ENCODE peak calls at places on chromosomes 4 and X, in ten cellular contexts. H is stimulated activated CD8-positive, alpha-beta memory T cell treated with anti-CD3 and anti-CD28 coated beads, Interleukin-7, amount 100 ng/mL, for 1 hour; E is T-helper 2 cell; D is stimulated activated naive CD8-positive, alpha-beta T cell treated with anti-CD3 and anti-CD28 coated beads, Interleukin-15, Interleukin-2, amounts not matched to agents 100 U/mL and 50 U/mL, for 24 hours; P is transverse colon; X is cerebellar cortex; I is A549; L is left colon; O is Calu3; S is stomach. A is an unnamed sample.

GRCh38 chr4:98662055-98662453 is 3.6 kb upstream of the TSPAN5 start:
- DNase-seq in H (no peak), E (no peak), D (no peak), P (no peak), X (no peak), I (no peak), L (no peak), O (no peak), S (no peak), A (no peak)

GRCh38 chr4:7827566-7827965 is 112.1 kb downstream of the AFAP1 start:
- DNase-seq in H (no peak), E (no peak), D (no peak), P (no peak), X (no peak), I (no peak), L (no peak), O (no peak), S (no peak), A (no peak)

GRCh38 chr4:26909369-26909768 is 48.7 kb downstream of the STIM2 start:
- DNase-seq in H (no peak), E (no peak), D (no peak), P (no peak), X (no peak), I (no peak), L (no peak), O (no peak), S (no peak), A (no peak)

GRCh38 chrX:25597561-25597960 is 540.6 kb upstream of the MAGEB18 start:
- DNase-seq in H (no peak), E (no peak), D (no peak), P (no peak), X (no peak), I (no peak), L (no peak), O (no peak), S (no peak), A (no peak)

GRCh38 chr4:53019485-53020382 is 157.6 kb downstream of the RASL11B start:
- DNase-seq in H (no peak), E (no peak), D (no peak), P (no peak), X (no peak), I (peak), L (no peak), O (no peak), S (no peak), A (no peak)

GRCh38 chr4:55183926-55184599 is 58.7 kb upstream of the KDR start:
- DNase-seq in H (no peak), E (no peak), D (no peak), P (no peak), X (no peak), I (peak), L (no peak), O (peak), S (peak), A (peak)

GRCh38 chr4:26197018-26197779 is 123.6 kb upstream of the RBPJ start:
- DNase-seq in H (peak), E (peak), D (peak), P (peak), X (no peak), I (peak), L (no peak), O (peak), S (peak), A (no peak)

GRCh38 chr4:123919576-123920098 is 523.0 kb downstream of the SPRY1 start:
- DNase-seq in H (no peak), E (no peak), D (no peak), P (no peak), X (no peak), I (no peak), L (no peak), O (no peak), S (no peak), A (no peak)

GRCh38 chrX:2642791-2643190 is 48.3 kb upstream of the CD99 start:
- DNase-seq in H (no peak), E (no peak), D (no peak), P (no peak), X (no peak), I (no peak), L (no peak), O (no peak), S (no peak), A (no peak)

GRCh38 chr4:3200423-3201090 is 48.4 kb upstream of the MSANTD1 start:
- DNase-seq in H (no peak), E (no peak), D (no peak), P (no peak), X (no peak), I (no peak), L (no peak), O (no peak), S (no peak), A (no peak)

GRCh38 chr4:17511950-17512795 is at the start of gene QDPR:
- DNase-seq in H (peak), E (peak), D (peak), P (peak), X (peak), I (peak), L (peak), O (peak), S (peak), A (no peak)

GRCh38 chr4:181150173-181150572 is 1093.0 kb upstream of the TENM3 start:
- DNase-seq in H (no peak), E (no peak), D (no peak), P (no peak), X (peak), I (no peak), L (no peak), O (no peak), S (no peak), A (no peak)

GRCh38 chr4:158170691-158171455 is 2.0 kb downstream of the GASK1B start:
- DNase-seq in H (no peak), E (no peak), D (peak), P (peak), X (peak), I (no peak), L (peak), O (peak), S (no peak), A (peak)

GRCh38 chr4:114384629-114385028 is 214.0 kb upstream of the UGT8 start:
- DNase-seq in H (no peak), E (no peak), D (no peak), P (no peak), X (peak), I (peak), L (no peak), O (peak), S (no peak), A (no peak)

GRCh38 chr4:16253127-16253960 is 27.1 kb upstream of the TAPT1 start:
- DNase-seq in H (no peak), E (no peak), D (no peak), P (no peak), X (no peak), I (peak), L (no peak), O (no peak), S (no peak), A (peak)

GRCh38 chr4:2042207-2042946 is 16.8 kb upstream of the NAT8L start:
- DNase-seq in H (no peak), E (no peak), D (peak), P (peak), X (no peak), I (no peak), L (peak), O (peak), S (peak), A (no peak)

GRCh38 chrX:72050011-72050410 is 81.7 kb downstream of the RTL5 start:
- DNase-seq in H (no peak), E (no peak), D (no peak), P (no peak), X (peak), I (no peak), L (no peak), O (no peak), S (no peak), A (no peak)

GRCh38 chrX:3268804-3269203 is 77.6 kb downstream of the MXRA5 start:
- DNase-seq in H (no peak), E (no peak), D (no peak), P (no peak), X (no peak), I (no peak), L (no peak), O (no peak), S (no peak), A (peak)

GRCh38 chr4:46922205-46922604 is 13.2 kb upstream of the COX7B2 start:
- DNase-seq in H (no peak), E (no peak), D (no peak), P (no peak), X (no peak), I (no peak), L (no peak), O (no peak), S (no peak), A (no peak)

GRCh38 chr4:108109997-108110416 is 58.7 kb downstream of the LEF1 start:
- DNase-seq in H (no peak), E (no peak), D (no peak), P (no peak), X (no peak), I (no peak), L (no peak), O (no peak), S (no peak), A (no peak)

GRCh38 chr4:134544303-134544761 is 342.7 kb upstream of the PABPC4L start:
- DNase-seq in H (no peak), E (no peak), D (no peak), P (peak), X (peak), I (peak), L (no peak), O (no peak), S (no peak), A (no peak)

GRCh38 chrX:68920541-68920940 is 91.7 kb downstream of the EFNB1 start:
- DNase-seq in H (no peak), E (no peak), D (no peak), P (no peak), X (no peak), I (no peak), L (no peak), O (no peak), S (no peak), A (no peak)

A was measured in keratinocyte.